ENCODE peak calls at places on chromosomes 6 and 20, in seven cellular contexts. R is HCT116, I is SK-N-SH, A is HepG2, H is H1, W is GM12878, C is K562. L is an unnamed sample.

GRCh38 chr6:153781306-153781705 is 257.7 kb upstream of the OPRM1 start:
- DNase-seq in R (no peak), I (no peak), A (no peak), H (no peak), W (no peak), C (no peak), L (no peak)

GRCh38 chr6:35603326-35604202 is 85.2 kb downstream of the FKBP5 start:
- DNase-seq in R (no peak), I (no peak), A (peak), H (no peak), W (no peak), C (no peak), L (no peak)

GRCh38 chr6:148959511-148959910 is 212.7 kb downstream of the UST start:
- DNase-seq in R (no peak), I (no peak), A (no peak), H (no peak), W (no peak), C (no peak), L (no peak)

GRCh38 chr6:40755749-40756452 is 168.7 kb upstream of the LRFN2 start:
- DNase-seq in R (no peak), I (no peak), A (no peak), H (no peak), W (peak), C (no peak), L (no peak)

GRCh38 chr20:46954490-46955038 is 59.9 kb downstream of the EYA2 start:
- DNase-seq in R (no peak), I (no peak), A (no peak), H (no peak), W (no peak), C (no peak), L (peak)

GRCh38 chr20:57496592-57496991 is 28.3 kb downstream of the CTCFL start:
- DNase-seq in R (no peak), I (no peak), A (no peak), H (no peak), W (no peak), C (no peak), L (no peak)

GRCh38 chr6:17584241-17584803 is 15.8 kb upstream of the FAM8A1 start:
- DNase-seq in R (peak), I (peak), A (peak), H (no peak), W (no peak), C (peak), L (peak)

GRCh38 chr20:4113996-4114603 is 98.7 kb upstream of the RNF24 start:
- DNase-seq in R (no peak), I (peak), A (no peak), H (no peak), W (no peak), C (no peak), L (no peak)

GRCh38 chr6:147161974-147162495 is 42.2 kb upstream of the STXBP5 start:
- DNase-seq in R (no peak), I (no peak), A (no peak), H (no peak), W (no peak), C (peak), L (no peak)

GRCh38 chr6:69867075-69867911 is 937 bp downstream of the COL19A1 start:
- DNase-seq in R (no peak), I (peak), A (peak), H (no peak), W (no peak), C (peak), L (peak)

GRCh38 chr6:108937170-108937569 is 88.9 kb downstream of the ARMC2 start:
- DNase-seq in R (peak), I (no peak), A (no peak), H (no peak), W (no peak), C (no peak), L (no peak)

GRCh38 chr6:107564223-107564855 is 74.4 kb downstream of the SOBP start:
- DNase-seq in R (no peak), I (peak), A (no peak), H (no peak), W (no peak), C (no peak), L (no peak)

GRCh38 chr6:152124432-152125074 is 317.1 kb downstream of the ESR1 start:
- DNase-seq in R (peak), I (peak), A (peak), H (no peak), W (no peak), C (peak), L (peak)

GRCh38 chr20:44095831-44096230 is 91.2 kb downstream of the JPH2 start:
- DNase-seq in R (no peak), I (no peak), A (no peak), H (no peak), W (no peak), C (no peak), L (no peak)

DNA sequence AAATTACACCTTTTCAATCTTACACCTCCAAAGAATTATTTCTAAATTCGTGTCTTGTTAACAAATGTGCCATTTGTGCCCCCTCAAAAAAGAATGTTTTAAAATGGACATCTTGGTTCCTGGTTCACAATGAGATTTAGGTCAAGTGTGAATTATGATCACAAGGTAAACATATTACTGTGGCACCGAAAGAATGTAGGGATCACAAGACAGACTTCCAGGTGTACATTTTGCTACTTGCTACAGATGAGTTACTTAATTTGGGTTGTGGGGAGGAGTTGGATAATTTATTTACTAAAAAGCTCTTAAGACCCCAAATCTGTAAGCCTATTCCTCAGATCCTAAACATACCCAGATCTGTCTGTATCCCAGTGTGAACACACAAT is 25.0 kb upstream of the ADTRP start:
- DNase-seq in R (no peak), I (no peak), A (no peak), H (no peak), W (no peak), C (no peak), L (no peak)
- TF ChIP-seq JUND in R (no peak), I (no peak), A (no peak), H (no peak), W (no peak), C (no peak), L (no peak)

GRCh38 chr6:136274062-136274461 is 15.6 kb downstream of the BCLAF1 start:
- DNase-seq in R (no peak), I (no peak), A (no peak), H (no peak), W (no peak), C (no peak), L (no peak)
- TF ChIP-seq JUND in R (no peak), I (no peak), A (no peak), H (no peak), W (no peak), C (no peak), L (no peak)

DNA sequence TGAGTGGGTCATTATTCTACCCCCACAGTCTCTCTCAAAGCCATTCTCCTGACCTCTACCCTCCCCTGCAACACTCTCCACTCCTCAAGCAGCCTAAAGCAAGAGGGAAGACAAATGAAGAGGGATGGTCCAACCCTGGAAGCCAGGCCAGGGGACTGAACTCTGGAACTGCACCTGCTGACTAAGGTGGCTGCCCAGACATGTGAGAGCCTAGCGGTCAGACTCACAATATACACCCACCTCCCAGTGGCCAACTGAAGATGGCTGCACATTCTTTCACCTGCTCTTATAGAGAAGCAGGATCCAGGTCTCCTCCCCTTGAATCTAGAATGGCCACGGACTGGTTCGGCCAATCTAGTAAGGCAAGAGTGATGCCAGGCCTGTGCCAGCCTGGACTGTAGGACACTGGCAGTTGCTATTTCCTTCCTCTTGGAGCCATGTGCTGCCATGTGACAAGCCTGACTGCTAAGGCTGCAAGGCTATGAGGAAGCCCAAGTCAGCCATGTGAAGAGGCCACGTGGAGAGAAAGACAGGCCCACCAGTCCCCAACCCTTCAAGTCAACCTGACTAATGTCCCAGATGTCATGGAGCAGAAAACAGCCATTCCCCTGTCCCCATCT is 31.8 kb downstream of the ACSS1 start:
- DNase-seq in R (no peak), I (no peak), A (no peak), H (no peak), W (no peak), C (no peak), L (no peak)
- TF ChIP-seq JUND in R (no peak), I (no peak), A (no peak), H (no peak), W (no peak), C (no peak), L (no peak)

DNA sequence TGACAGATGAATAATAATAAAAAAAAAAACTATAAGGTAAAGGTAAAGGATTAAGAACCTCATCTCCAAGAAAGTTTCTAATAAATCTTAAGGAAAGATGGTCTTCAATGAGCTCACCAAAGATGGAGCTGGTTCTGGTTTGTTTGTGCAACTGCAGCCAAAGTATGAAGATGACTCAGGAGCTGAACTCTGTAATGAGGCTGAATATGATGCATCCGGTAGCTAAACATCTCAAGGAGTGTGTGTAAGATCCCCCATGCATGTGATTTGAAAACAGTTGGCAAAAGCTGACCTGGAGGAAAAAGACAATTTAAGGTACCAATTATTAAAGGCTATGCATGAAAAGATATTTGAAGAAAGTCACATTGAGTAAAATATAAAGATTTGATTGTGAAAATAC is 25.1 kb downstream of the MED23 start:
- DNase-seq in R (no peak), I (no peak), A (no peak), H (no peak), W (no peak), C (no peak), L (no peak)
- TF ChIP-seq JUND in R (no peak), I (peak), A (no peak), H (no peak), W (no peak), C (no peak), L (no peak)

DNA sequence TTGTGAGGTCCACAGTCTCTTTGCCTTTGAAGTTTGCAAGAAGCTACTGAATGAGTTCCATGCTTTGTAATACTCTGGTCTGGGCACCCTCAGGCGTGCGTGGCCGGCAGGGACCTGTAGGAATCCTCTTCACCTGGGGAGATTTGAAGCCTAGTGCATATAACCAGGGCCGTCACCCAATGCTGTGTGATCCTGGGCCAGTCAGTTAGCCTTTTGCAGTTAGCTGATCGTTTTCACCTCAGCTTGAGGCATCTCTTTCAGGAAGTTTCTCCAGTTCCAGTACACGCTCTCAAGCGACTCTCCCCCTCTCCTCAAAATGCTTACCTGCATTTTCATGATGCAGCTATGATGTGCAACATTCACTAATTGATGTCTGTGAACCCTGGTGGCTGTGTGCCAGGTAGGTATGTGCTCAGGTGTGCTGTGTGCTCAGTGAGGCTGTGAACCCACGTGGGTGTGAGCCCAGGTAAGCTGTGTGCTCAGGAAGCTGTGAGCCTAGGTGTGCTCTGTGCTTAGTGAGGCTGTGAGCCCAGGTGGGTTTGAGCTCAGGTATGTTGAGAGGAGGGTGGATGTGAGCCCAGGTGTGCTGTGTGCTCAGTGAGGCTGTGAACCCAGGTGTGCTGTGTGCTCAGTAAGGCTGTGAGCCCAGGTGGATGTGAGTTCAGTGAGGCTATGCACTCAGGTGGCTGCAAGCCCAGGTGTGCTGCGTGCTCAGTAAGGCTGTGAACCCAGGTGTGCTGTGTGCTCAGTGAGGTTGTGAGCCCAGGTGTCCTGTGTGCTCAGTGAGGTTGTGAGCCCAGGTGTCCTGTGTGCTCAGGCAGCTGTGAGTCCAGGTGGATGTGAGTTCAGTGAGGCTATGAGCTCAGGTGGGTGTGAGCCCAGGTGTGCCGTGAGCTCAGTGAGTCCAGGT is 120.4 kb downstream of the PHACTR3 start:
- DNase-seq in R (no peak), I (no peak), A (no peak), H (no peak), W (no peak), C (no peak), L (no peak)
- TF ChIP-seq JUND in R (no peak), I (no peak), A (no peak), H (no peak), W (no peak), C (no peak), L (no peak)

DNA sequence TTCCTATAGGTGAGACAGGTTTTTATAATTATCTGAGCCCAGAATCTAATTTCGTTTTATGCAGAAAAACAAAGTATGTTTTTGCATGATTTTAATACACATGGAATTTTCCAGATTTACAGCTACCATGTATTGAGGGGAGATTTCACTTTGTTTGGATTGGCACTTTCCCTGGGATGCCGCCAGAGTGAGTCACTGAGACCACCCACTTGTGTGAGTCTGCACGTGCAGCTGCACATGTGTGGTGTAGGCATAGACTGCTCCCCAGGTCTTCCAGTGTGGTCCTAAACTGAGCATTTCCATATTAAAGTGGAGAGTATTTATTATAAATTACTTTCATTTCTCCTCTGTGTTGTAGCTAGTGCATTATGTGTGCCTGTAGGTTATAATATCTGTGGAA is 186.8 kb downstream of the UBE3D start:
- DNase-seq in R (no peak), I (no peak), A (no peak), H (no peak), W (no peak), C (no peak), L (no peak)
- TF ChIP-seq JUND in R (no peak), I (no peak), A (no peak), H (no peak), W (no peak), C (no peak), L (no peak)

L was measured in T47D.